ENCODE peak calls at places on chromosomes 16 and 17, in five cellular contexts. One of them, this sample, is unnamed.

GRCh38 chr17:76382305-76382802 is 2.1 kb upstream of the SPHK1 start:
- DNase-seq in ovary: peak
- DNase-seq in SK-N-SH: peak
- DNase-seq in transverse colon: no peak
- DNase-seq in A549: no peak
- DNase-seq in this sample: peak

GRCh38 chr16:89004209-89004831 is 27.3 kb upstream of the CBFA2T3 start:
- DNase-seq in ovary: no peak
- DNase-seq in transverse colon: no peak
- DNase-seq in A549: no peak
- DNase-seq in SK-N-SH: peak
- DNase-seq in this sample: no peak

GRCh38 chr16:4870138-4870671 is 22.9 kb downstream of the UBN1 start:
- DNase-seq in ovary: no peak
- DNase-seq in A549: no peak
- DNase-seq in transverse colon: no peak
- DNase-seq in SK-N-SH: no peak
- DNase-seq in this sample: no peak

GRCh38 chr17:82384051-82384729 is 12.6 kb downstream of the UTS2R start:
- DNase-seq in transverse colon: no peak
- DNase-seq in SK-N-SH: peak
- DNase-seq in A549: no peak
- DNase-seq in ovary: no peak
- DNase-seq in this sample: no peak

GRCh38 chr17:78828470-78829185 is 12.0 kb downstream of the USP36 start:
- DNase-seq in A549: peak
- DNase-seq in ovary: no peak
- DNase-seq in transverse colon: no peak
- DNase-seq in SK-N-SH: peak
- DNase-seq in this sample: no peak

GRCh38 chr17:1649844-1650409 is at the start of gene RILP:
- DNase-seq in ovary: peak
- DNase-seq in A549: peak
- DNase-seq in SK-N-SH: no peak
- DNase-seq in transverse colon: peak
- DNase-seq in this sample: peak

GRCh38 chr16:11386791-11387546 is 41.7 kb downstream of the RMI2 start:
- DNase-seq in ovary: no peak
- DNase-seq in SK-N-SH: no peak
- DNase-seq in transverse colon: no peak
- DNase-seq in A549: peak
- DNase-seq in this sample: no peak

GRCh38 chr16:19804538-19805323 is 79.9 kb downstream of the GPRC5B start:
- DNase-seq in SK-N-SH: no peak
- DNase-seq in ovary: peak
- DNase-seq in A549: no peak
- DNase-seq in transverse colon: peak
- DNase-seq in this sample: peak

GRCh38 chr17:73749337-73749807 is 105.1 kb upstream of the SDK2 start:
- DNase-seq in transverse colon: no peak
- DNase-seq in A549: no peak
- DNase-seq in ovary: no peak
- DNase-seq in SK-N-SH: no peak
- DNase-seq in this sample: no peak

GRCh38 chr17:8153550-8153956 is 1.3 kb upstream of the PER1 start:
- DNase-seq in transverse colon: peak
- DNase-seq in SK-N-SH: no peak
- DNase-seq in ovary: peak
- DNase-seq in A549: peak
- DNase-seq in this sample: peak

GRCh38 chr17:67245073-67245693 is at the start of gene HELZ:
- DNase-seq in transverse colon: peak
- DNase-seq in SK-N-SH: peak
- DNase-seq in ovary: peak
- DNase-seq in A549: peak
- DNase-seq in this sample: peak

GRCh38 chr17:69606142-69606800 is 191.8 kb downstream of the MAP2K6 start:
- DNase-seq in A549: no peak
- DNase-seq in ovary: no peak
- DNase-seq in transverse colon: no peak
- DNase-seq in SK-N-SH: no peak
- DNase-seq in this sample: no peak

GRCh38 chr17:4449736-4450135 is 16.0 kb downstream of the SPNS3 start:
- DNase-seq in transverse colon: peak
- DNase-seq in SK-N-SH: peak
- DNase-seq in ovary: no peak
- DNase-seq in A549: no peak
- DNase-seq in this sample: no peak

GRCh38 chr17:2712300-2713043 is 908 bp upstream of the CLUH start:
- DNase-seq in ovary: no peak
- DNase-seq in SK-N-SH: no peak
- DNase-seq in A549: no peak
- DNase-seq in transverse colon: no peak
- DNase-seq in this sample: no peak

GRCh38 chr17:59618894-59619312 is 792 bp upstream of the CLTC start:
- DNase-seq in A549: no peak
- DNase-seq in transverse colon: no peak
- DNase-seq in ovary: peak
- DNase-seq in SK-N-SH: peak
- DNase-seq in this sample: peak

GRCh38 chr17:72984145-72984924 is 108.2 kb downstream of the SLC39A11 start:
- DNase-seq in transverse colon: no peak
- DNase-seq in SK-N-SH: no peak
- DNase-seq in A549: no peak
- DNase-seq in ovary: no peak
- DNase-seq in this sample: no peak

GRCh38 chr17:68101992-68102758 is 66.6 kb downstream of the KPNA2 start:
- DNase-seq in A549: peak
- DNase-seq in transverse colon: peak
- DNase-seq in ovary: peak
- DNase-seq in SK-N-SH: peak
- DNase-seq in this sample: peak

DNA sequence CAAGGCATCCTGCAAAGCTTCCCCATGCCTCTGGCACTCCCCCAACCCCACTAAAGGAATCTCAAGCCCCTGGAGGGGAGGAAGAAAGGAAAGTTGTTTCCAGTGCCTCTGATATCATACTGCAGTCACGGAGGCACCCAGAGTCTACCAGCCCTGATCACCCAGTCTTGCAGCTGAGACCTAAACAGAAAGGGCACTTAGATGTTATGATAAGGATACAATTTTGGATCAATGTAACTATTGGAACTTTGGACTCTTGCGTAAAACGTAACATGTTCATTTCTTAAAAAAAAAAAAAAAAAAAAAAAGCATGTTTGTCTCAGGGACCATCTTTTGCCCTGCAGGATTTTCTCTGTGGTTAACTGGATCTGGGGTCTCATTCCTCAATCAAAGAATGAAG is 52.4 kb upstream of the COX10 start:
- DNase-seq in transverse colon: no peak
- DNase-seq in ovary: no peak
- DNase-seq in A549: no peak
- DNase-seq in SK-N-SH: no peak
- DNase-seq in this sample: no peak
- TF ChIP-seq EP300 in transverse colon: no peak
- TF ChIP-seq EP300 in ovary: no peak
- TF ChIP-seq EP300 in A549: no peak
- TF ChIP-seq EP300 in SK-N-SH: no peak
- TF ChIP-seq EP300 in this sample: no peak

GRCh38 chr16:57304169-57305061 is 19.9 kb upstream of the PLLP start:
- DNase-seq in transverse colon: peak
- DNase-seq in SK-N-SH: no peak
- DNase-seq in A549: peak
- DNase-seq in ovary: peak
- DNase-seq in this sample: no peak
- H3K27ac ChIP-seq in transverse colon: peak
- H3K27ac ChIP-seq in SK-N-SH: no peak
- H3K27ac ChIP-seq in A549: peak
- H3K27ac ChIP-seq in ovary: peak
- H3K27ac ChIP-seq in this sample: peak

GRCh38 chr17:36486204-36487194 is at the start of gene ZNHIT3:
- DNase-seq in ovary: peak
- DNase-seq in transverse colon: peak
- DNase-seq in A549: peak
- DNase-seq in SK-N-SH: peak
- DNase-seq in this sample: peak
- TF ChIP-seq EP300 in ovary: no peak
- TF ChIP-seq EP300 in transverse colon: no peak
- TF ChIP-seq EP300 in A549: no peak
- TF ChIP-seq EP300 in SK-N-SH: no peak
- TF ChIP-seq EP300 in this sample: no peak

DNA sequence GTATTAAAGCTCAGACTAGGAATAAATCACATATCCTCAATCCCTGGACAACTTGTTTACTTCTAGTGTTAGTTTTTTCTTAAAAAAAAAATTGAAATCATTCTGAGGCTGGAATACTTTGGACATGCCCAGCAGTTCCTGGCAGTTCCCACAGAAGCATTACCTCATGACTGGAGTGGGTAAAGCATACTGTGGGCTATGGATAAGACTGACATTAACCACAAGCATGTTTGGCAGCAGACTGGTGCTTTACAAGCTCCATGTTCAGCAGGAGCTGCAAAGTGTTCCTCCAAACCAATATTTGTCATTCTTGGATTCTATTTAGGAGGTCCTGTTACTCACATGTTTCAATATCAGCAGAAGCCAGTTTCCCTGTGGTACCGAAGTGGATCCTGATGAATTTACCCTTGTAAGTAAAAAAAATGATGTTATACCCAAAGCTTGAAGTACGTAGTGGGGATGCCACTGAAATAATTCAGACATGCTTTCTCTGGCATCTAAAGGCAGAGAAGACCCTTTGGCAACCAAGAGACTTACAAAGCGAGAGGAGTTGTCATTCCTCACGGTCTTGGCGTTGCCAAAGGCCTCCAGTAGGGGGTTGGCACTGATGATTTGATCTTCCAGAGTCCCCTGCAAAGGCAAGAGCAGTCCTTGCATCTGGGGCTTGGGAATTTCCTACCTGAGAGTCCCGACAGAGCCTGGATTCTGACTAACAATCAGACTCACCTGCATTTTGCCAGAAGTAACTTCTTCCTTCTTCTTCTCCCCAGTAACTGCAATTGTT is 4.9 kb downstream of the MYH1 start:
- DNase-seq in ovary: no peak
- DNase-seq in SK-N-SH: no peak
- DNase-seq in transverse colon: no peak
- DNase-seq in A549: no peak
- DNase-seq in this sample: peak
- H3K27ac ChIP-seq in ovary: no peak
- H3K27ac ChIP-seq in SK-N-SH: no peak
- H3K27ac ChIP-seq in transverse colon: no peak
- H3K27ac ChIP-seq in A549: no peak
- H3K27ac ChIP-seq in this sample: no peak